ENCODE peak calls at places on chromosomes 13 and 19, in seven cellular contexts. W is body of pancreas, P is tibial artery, Q is GF-D8, R is AG08395, G is tibial nerve, Y is C1 segment of cervical spinal cord. J is an unnamed sample.

GRCh38 chr13:66940113-66940512 is 290.0 kb downstream of the PCDH9 start:
- DNase-seq in P (no peak), Y (no peak), R (no peak), G (no peak), Q (no peak), W (no peak), J (no peak)

GRCh38 chr13:57633950-57634828 is 2.6 kb downstream of the PCDH17 start:
- DNase-seq in R (no peak), W (peak; percentile 26), P (peak; percentile 25), Q (no peak), G (no peak), Y (peak; percentile 64), J (no peak)

GRCh38 chr13:114080739-114081561 is 51.5 kb downstream of the RASA3 start:
- DNase-seq in P (no peak), Y (no peak), G (no peak), R (no peak), Q (no peak), W (peak; percentile 19), J (peak; percentile 21)

GRCh38 chr19:46716013-46716671 is 772 bp downstream of the PRKD2 start:
- DNase-seq in R (peak; percentile 30), G (no peak), Y (no peak), W (peak; percentile 52), P (peak; percentile 47), Q (no peak), J (no peak)

GRCh38 chr13:99380921-99381645 is 73.9 kb upstream of the GPR183 start:
- DNase-seq in G (no peak), P (no peak), Q (no peak), W (no peak), Y (no peak), R (no peak), J (no peak)

GRCh38 chr19:28998974-28999373 is 214.0 kb downstream of the UQCRFS1 start:
- DNase-seq in P (no peak), R (no peak), Y (no peak), Q (no peak), G (no peak), W (no peak), J (no peak)

GRCh38 chr13:34026308-34026707 is 208.4 kb downstream of the RFC3 start:
- DNase-seq in R (no peak), W (no peak), P (no peak), Q (no peak), Y (no peak), G (no peak), J (no peak)

GRCh38 chr19:46081928-46082727 is 41.3 kb upstream of the IGFL4 start:
- DNase-seq in Y (peak; percentile 16), R (peak; percentile 70), G (peak; percentile 21), P (no peak), W (peak; percentile 40), Q (peak; percentile 3), J (no peak)

GRCh38 chr19:14375055-14375581 is 6.1 kb upstream of the ADGRE5 start:
- DNase-seq in Y (no peak), R (no peak), Q (peak; percentile 96), P (no peak), G (no peak), W (peak; percentile 20), J (peak; percentile 54)

GRCh38 chr19:3359850-3360493 is 6.4 kb upstream of the NFIC start:
- DNase-seq in W (no peak), Q (no peak), P (no peak), G (no peak), R (no peak), Y (no peak), J (no peak)

GRCh38 chr19:11570039-11570462 is 7.4 kb downstream of the ACP5 start:
- DNase-seq in R (no peak), P (no peak), W (no peak), Y (no peak), Q (no peak), G (no peak), J (no peak)

GRCh38 chr19:13644648-13645047 is 119.7 kb upstream of the MRI1 start:
- DNase-seq in R (no peak), P (no peak), Y (no peak), Q (no peak), W (no peak), G (no peak), J (peak; percentile 42)

GRCh38 chr13:48542581-48543341 is 9.9 kb upstream of the RCBTB2 start:
- DNase-seq in W (peak; percentile 63), Y (no peak), G (peak; percentile 46), R (no peak), Q (no peak), P (peak; percentile 54), J (no peak)

GRCh38 chr19:940591-941291 is 14.9 kb downstream of the ARID3A start:
- DNase-seq in W (peak; percentile 91), G (peak; percentile 55), P (peak; percentile 80), R (peak; percentile 48), Q (peak; percentile 59), Y (peak; percentile 68), J (peak; percentile 72)

GRCh38 chr19:36149673-36150406 is 2.4 kb downstream of the COX7A1 start:
- DNase-seq in R (no peak), Y (no peak), G (no peak), W (no peak), P (no peak), Q (no peak), J (no peak)

GRCh38 chr13:111503376-111503775 is 182.9 kb downstream of the TEX29 start:
- DNase-seq in R (no peak), G (no peak), Y (no peak), W (no peak), P (no peak), Q (no peak), J (no peak)

GRCh38 chr19:55959996-55960675 is 12.5 kb downstream of the NLRP8 start:
- DNase-seq in Q (no peak), W (no peak), G (no peak), Y (no peak), R (no peak), P (no peak), J (no peak)

GRCh38 chr19:35294859-35295258 is 2.9 kb downstream of the MAG start:
- DNase-seq in Y (no peak), Q (no peak), W (no peak), R (no peak), P (no peak), G (no peak), J (no peak)